ENCODE peak calls at places on chromosome 2, in five cellular contexts. O, W, J, T and Y are unnamed samples.

GRCh38 chr2:56209701-56210100 is 25.9 kb downstream of the CCDC85A start:
- DNase-seq in O (no peak), W (no peak), J (no peak), T (no peak), Y (no peak)

GRCh38 chr2:233974530-233975071 is 57.4 kb downstream of the TRPM8 start:
- DNase-seq in O (no peak), W (peak; percentile 93), J (no peak), T (peak; percentile 32), Y (peak; percentile 72)

GRCh38 chr2:157932480-157933205 is 56.5 kb upstream of the ACVR1 start:
- DNase-seq in O (no peak), W (no peak), J (no peak), T (no peak), Y (no peak)

GRCh38 chr2:103667335-103667884 is 905.6 kb downstream of the TMEM182 start:
- DNase-seq in O (peak; percentile 19), W (no peak), J (no peak), T (no peak), Y (peak; percentile 77)

GRCh38 chr2:224222320-224222719 is 179.6 kb downstream of the FAM124B start:
- DNase-seq in O (peak; percentile 32), W (peak; percentile 34), J (no peak), T (no peak), Y (no peak)

GRCh38 chr2:56179931-56180330 is 3.9 kb upstream of the CCDC85A start:
- DNase-seq in O (no peak), W (no peak), J (no peak), T (no peak), Y (no peak)

GRCh38 chr2:74959106-74959751 is 786 bp downstream of the POLE4 start:
- DNase-seq in O (no peak), W (no peak), J (peak; percentile 55), T (no peak), Y (no peak)

GRCh38 chr2:201798252-201798918 is 8.0 kb upstream of the CDK15 start:
- DNase-seq in O (no peak), W (peak; percentile 74), J (no peak), T (no peak), Y (peak; percentile 94)

GRCh38 chr2:65548571-65549261 is 116.3 kb upstream of the SPRED2 start:
- DNase-seq in O (no peak), W (no peak), J (no peak), T (no peak), Y (no peak)

GRCh38 chr2:47598476-47598875 is 184.5 kb upstream of the MSH6 start:
- DNase-seq in O (no peak), W (no peak), J (no peak), T (no peak), Y (no peak)

GRCh38 chr2:98883780-98884211 is 52.2 kb downstream of the CRACDL start:
- DNase-seq in O (no peak), W (no peak), J (no peak), T (no peak), Y (no peak)

GRCh38 chr2:88091943-88092342 is 24.3 kb downstream of the SMYD1 start:
- DNase-seq in O (no peak), W (no peak), J (no peak), T (no peak), Y (no peak)

GRCh38 chr2:64819774-64820688 is 166.3 kb upstream of the SERTAD2 start:
- DNase-seq in O (no peak), W (no peak), J (peak; percentile 56), T (no peak), Y (no peak)

GRCh38 chr2:23411752-23412431 is 26.9 kb downstream of the KLHL29 start:
- DNase-seq in O (no peak), W (peak; percentile 91), J (no peak), T (no peak), Y (peak; percentile 67)

GRCh38 chr2:77512521-77512920 is 9.7 kb downstream of the LRRTM4 start:
- DNase-seq in O (no peak), W (peak; percentile 5), J (no peak), T (no peak), Y (peak; percentile 15)

GRCh38 chr2:95240556-95240955 is 33.2 kb downstream of the ZNF892 start:
- DNase-seq in O (no peak), W (no peak), J (no peak), T (no peak), Y (no peak)

GRCh38 chr2:185381631-185382030 is 357.0 kb upstream of the FSIP2 start:
- DNase-seq in O (no peak), W (no peak), J (no peak), T (no peak), Y (no peak)

GRCh38 chr2:18988557-18989232 is 369.7 kb downstream of the OSR1 start:
- DNase-seq in O (no peak), W (no peak), J (no peak), T (no peak), Y (no peak)

GRCh38 chr2:85431787-85432186 is 13.3 kb downstream of the SH2D6 start:
- DNase-seq in O (no peak), W (no peak), J (no peak), T (no peak), Y (no peak)

GRCh38 chr2:240963065-240963375 is 35.4 kb upstream of the SNED1 start:
- DNase-seq in O (no peak), W (no peak), J (no peak), T (no peak), Y (no peak)

GRCh38 chr2:215727507-215728503 is 285.5 kb downstream of the MREG start:
- DNase-seq in O (no peak), W (no peak), J (no peak), T (no peak), Y (peak; percentile 47)

GRCh38 chr2:191927991-191928390 is 81.1 kb upstream of the CAVIN2 start:
- DNase-seq in O (no peak), W (peak; percentile 70), J (no peak), T (no peak), Y (peak; percentile 93)

GRCh38 chr2:79512442-79513401 is at the start of gene CTNNA2:
- DNase-seq in O (peak; percentile 96), W (peak; percentile 15), J (no peak), T (peak; percentile 97), Y (peak; percentile 4)